ENCODE peak calls at places on chromosomes 7 and 10, in nine cellular contexts. V, F, Y, R, J, P, G, D and L are unnamed samples.

GRCh38 chr7:12025246-12025645 is 185.8 kb upstream of the TMEM106B start:
- DNase-seq in V (no peak), J (peak), Y (no peak), F (no peak), R (no peak), G (no peak), P (no peak), D (no peak), L (peak)

GRCh38 chr7:80154656-80155325 is 20.2 kb downstream of the GNAI1 start:
- DNase-seq in Y (no peak), R (no peak), J (peak), F (no peak), D (peak), V (no peak), P (no peak), G (no peak), L (peak)

GRCh38 chr7:127440206-127440605 is 47.7 kb upstream of the ZNF800 start:
- DNase-seq in G (no peak), P (no peak), J (no peak), F (no peak), V (no peak), Y (no peak), R (no peak), D (no peak), L (no peak)

GRCh38 chr7:29607259-29607658 is 43.6 kb downstream of the PRR15 start:
- DNase-seq in F (no peak), D (no peak), G (no peak), J (no peak), Y (no peak), V (no peak), P (no peak), R (no peak), L (no peak)

GRCh38 chr10:75512534-75512933 is 81.1 kb downstream of the LRMDA start:
- DNase-seq in D (no peak), P (no peak), F (no peak), R (no peak), G (no peak), J (peak), Y (no peak), V (no peak), L (no peak)

GRCh38 chr7:25662881-25663588 is 434.7 kb upstream of the NPVF start:
- DNase-seq in Y (no peak), F (no peak), V (no peak), R (no peak), G (no peak), D (no peak), J (no peak), P (no peak), L (no peak)

GRCh38 chr7:34939175-34939574 is 98.1 kb downstream of the DPY19L1 start:
- DNase-seq in J (peak), P (no peak), R (peak), V (no peak), G (no peak), Y (no peak), F (no peak), D (peak), L (peak)

GRCh38 chr10:58350619-58351323 is 16.0 kb downstream of the UBE2D1 start:
- DNase-seq in G (no peak), D (no peak), J (peak), F (no peak), Y (no peak), P (no peak), R (no peak), V (no peak), L (peak)

GRCh38 chr7:157018997-157019591 is 8.6 kb upstream of the MNX1 start:
- DNase-seq in J (no peak), D (no peak), P (no peak), R (no peak), F (no peak), G (no peak), Y (no peak), V (no peak), L (no peak)

GRCh38 chr10:12844796-12845524 is 156.6 kb downstream of the CCDC3 start:
- DNase-seq in Y (peak), V (no peak), R (peak), F (peak), J (peak), P (no peak), G (no peak), D (peak), L (peak)

GRCh38 chr7:5773661-5774086 is 7.8 kb downstream of the RNF216 start:
- DNase-seq in P (no peak), R (peak), V (peak), G (no peak), F (peak), Y (no peak), J (peak), D (peak), L (peak)

GRCh38 chr7:133051066-133051465 is 30.8 kb downstream of the CHCHD3 start:
- DNase-seq in P (no peak), D (peak), J (peak), R (no peak), G (no peak), Y (peak), V (no peak), F (no peak), L (peak)
- TF ChIP-seq CTCF in P (peak), D (peak), J (peak), R (peak), G (no peak), Y (no peak), V (peak), F (peak), L (peak)

DNA sequence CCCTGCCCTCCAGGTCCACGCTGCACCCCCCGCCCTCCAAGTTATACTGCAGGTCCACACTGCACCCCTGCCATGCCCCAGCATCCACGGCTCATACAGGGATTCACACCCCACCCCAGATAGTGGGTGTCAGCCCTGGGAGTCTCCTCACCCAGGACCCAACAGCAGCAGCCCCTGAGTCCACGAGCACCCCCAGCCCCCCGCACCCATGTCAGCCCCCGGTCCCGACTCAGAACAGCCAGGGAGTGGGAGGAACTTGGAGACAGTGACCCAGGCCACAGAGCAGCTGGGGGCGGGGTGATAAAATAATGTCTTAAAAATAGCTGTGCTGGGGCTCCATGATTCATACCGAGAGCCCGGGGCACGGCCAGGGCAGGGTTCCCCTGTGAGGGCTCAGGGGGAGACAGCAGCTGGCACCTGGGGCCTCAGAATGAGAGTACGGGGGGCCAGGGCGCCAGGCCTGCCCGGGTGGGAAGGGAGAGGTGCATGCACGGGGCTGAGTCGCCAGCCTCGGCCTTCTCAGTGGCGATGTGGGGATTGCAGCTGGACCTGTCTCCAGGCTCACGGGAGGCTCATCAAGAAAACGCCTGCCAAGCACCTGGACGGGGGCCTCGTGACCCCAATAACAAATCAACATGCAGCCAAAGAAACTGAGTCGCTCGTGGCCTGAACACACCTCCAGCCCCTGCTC is 29.8 kb downstream of the ADAP1 start:
- DNase-seq in G (peak), D (no peak), Y (no peak), F (no peak), R (no peak), J (no peak), P (no peak), V (no peak), L (peak)
- H3K4me3 ChIP-seq in G (no peak), D (no peak), Y (no peak), F (no peak), R (no peak), J (no peak), P (peak), V (no peak), L (no peak)

DNA sequence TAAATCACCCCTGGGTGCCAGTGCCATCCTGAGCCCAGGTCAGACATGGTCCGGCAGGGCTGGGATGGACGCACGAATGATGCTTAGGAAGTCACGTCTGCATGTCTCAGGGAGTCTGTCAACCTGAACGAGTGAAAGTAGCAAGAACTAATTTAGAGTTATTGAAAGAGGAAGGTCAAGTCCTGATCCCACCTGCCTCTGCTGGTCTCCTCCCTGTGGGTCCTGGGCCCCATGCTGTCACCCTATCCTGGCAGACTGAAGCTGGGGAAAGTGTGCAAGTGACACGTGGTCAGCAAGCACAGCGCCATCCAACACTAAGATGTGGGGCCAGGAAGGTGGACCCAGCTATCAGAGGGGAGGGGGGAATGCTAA is 26.1 kb upstream of the GRID1 start:
- DNase-seq in P (no peak), V (no peak), G (no peak), D (no peak), R (no peak), F (no peak), Y (no peak), J (no peak), L (no peak)
- TF ChIP-seq CTCF in P (no peak), V (no peak), G (no peak), D (no peak), R (no peak), F (no peak), Y (no peak), J (no peak), L (no peak)

DNA sequence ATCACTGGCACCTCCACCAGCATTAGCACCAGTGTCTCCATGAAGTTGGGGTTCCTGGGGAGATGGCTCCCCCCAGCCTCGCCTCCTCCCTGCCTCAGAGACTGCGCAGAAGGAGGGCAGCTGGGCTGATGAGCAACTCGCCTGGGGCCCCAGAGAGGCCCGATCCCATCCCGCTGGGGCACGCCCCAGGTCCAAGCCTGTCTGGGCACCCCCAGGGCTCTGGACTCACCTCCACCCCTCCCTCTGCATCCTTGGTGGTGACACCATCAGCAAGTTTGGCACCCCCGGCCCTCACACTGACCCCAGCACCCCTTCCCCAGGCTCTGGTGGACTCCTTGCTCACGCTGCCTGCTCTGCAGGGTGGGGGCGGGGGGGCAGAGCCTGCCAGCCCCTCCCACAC is 89.5 kb downstream of the LHPP start:
- DNase-seq in J (no peak), G (no peak), R (no peak), Y (no peak), D (no peak), V (no peak), P (no peak), F (no peak), L (no peak)
- H3K4me3 ChIP-seq in J (no peak), G (no peak), R (no peak), Y (no peak), D (no peak), V (no peak), P (no peak), F (no peak), L (no peak)

DNA sequence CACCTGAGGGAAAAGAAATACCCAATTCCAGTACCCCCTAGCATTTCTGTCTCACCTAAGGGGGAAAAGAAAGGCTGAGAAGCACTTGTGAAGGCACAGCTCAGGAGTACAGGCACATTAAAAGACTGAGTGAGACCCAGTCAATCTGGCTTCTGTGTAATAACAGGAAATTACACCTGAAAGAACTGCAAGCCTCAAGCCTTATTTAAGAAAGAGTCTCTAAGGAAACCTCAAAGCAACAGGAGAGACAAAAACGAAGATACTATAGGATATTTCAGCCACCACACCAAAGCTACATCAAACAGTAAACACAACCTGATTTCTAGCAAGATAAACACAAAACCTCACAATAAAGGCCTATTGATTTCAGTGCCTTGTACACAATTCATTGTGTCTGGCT is 69.6 kb upstream of the CDK1 start:
- DNase-seq in D (no peak), J (no peak), V (no peak), F (no peak), G (no peak), P (no peak), Y (no peak), R (no peak), L (no peak)
- TF ChIP-seq CTCF in D (no peak), J (no peak), V (no peak), F (no peak), G (no peak), P (no peak), Y (no peak), R (no peak), L (no peak)

GRCh38 chr7:2518737-2519118 is 846 bp upstream of the LFNG start:
- DNase-seq in J (no peak), P (no peak), G (no peak), D (no peak), V (no peak), F (no peak), Y (no peak), R (no peak), L (no peak)
- H3K4me3 ChIP-seq in J (peak), P (peak), G (peak), D (peak), V (no peak), F (peak), Y (peak), R (no peak), L (peak)

GRCh38 chr7:99855236-99855635 is 21.6 kb downstream of the OR2AE1 start:
- DNase-seq in V (no peak), D (no peak), G (no peak), Y (no peak), F (no peak), P (no peak), R (no peak), J (no peak), L (no peak)
- TF ChIP-seq CTCF in V (no peak), D (no peak), G (no peak), Y (no peak), F (no peak), P (no peak), R (no peak), J (no peak), L (no peak)